ENCODE peak calls at places on chromosomes 2 and 18, in six cellular contexts. One of them, this sample, is unnamed.

GRCh38 chr2:101972621-101973434 is 18.9 kb upstream of the IL1R2 start:
- DNase-seq in AG08396: peak
- DNase-seq in heart right ventricle: no peak
- DNase-seq in NCI-H460: no peak
- DNase-seq in MV-4-11: peak
- DNase-seq in stimulated activated CD8-positive, alpha-beta memory T cell treated with anti-CD3 and anti-CD28 coated beads, Interleukin-2, amount 100 ng/mL, for 48 hours: no peak
- DNase-seq in this sample: no peak

GRCh38 chr18:23887035-23887434 is 127.5 kb upstream of the TTC39C start:
- DNase-seq in stimulated activated CD8-positive, alpha-beta memory T cell treated with anti-CD3 and anti-CD28 coated beads, Interleukin-2, amount 100 ng/mL, for 48 hours: no peak
- DNase-seq in NCI-H460: no peak
- DNase-seq in heart right ventricle: no peak
- DNase-seq in AG08396: no peak
- DNase-seq in MV-4-11: no peak
- DNase-seq in this sample: peak

GRCh38 chr2:172200495-172201085 is 97.9 kb upstream of the DLX2 start:
- DNase-seq in AG08396: peak
- DNase-seq in stimulated activated CD8-positive, alpha-beta memory T cell treated with anti-CD3 and anti-CD28 coated beads, Interleukin-2, amount 100 ng/mL, for 48 hours: no peak
- DNase-seq in heart right ventricle: no peak
- DNase-seq in MV-4-11: no peak
- DNase-seq in NCI-H460: no peak
- DNase-seq in this sample: no peak

GRCh38 chr2:234399451-234400246 is 97.2 kb downstream of the ARL4C start:
- DNase-seq in NCI-H460: no peak
- DNase-seq in heart right ventricle: no peak
- DNase-seq in stimulated activated CD8-positive, alpha-beta memory T cell treated with anti-CD3 and anti-CD28 coated beads, Interleukin-2, amount 100 ng/mL, for 48 hours: no peak
- DNase-seq in AG08396: peak
- DNase-seq in MV-4-11: no peak
- DNase-seq in this sample: no peak

GRCh38 chr2:80058562-80058961 is 246.0 kb downstream of the LRRTM1 start:
- DNase-seq in AG08396: no peak
- DNase-seq in stimulated activated CD8-positive, alpha-beta memory T cell treated with anti-CD3 and anti-CD28 coated beads, Interleukin-2, amount 100 ng/mL, for 48 hours: no peak
- DNase-seq in heart right ventricle: no peak
- DNase-seq in NCI-H460: no peak
- DNase-seq in MV-4-11: no peak
- DNase-seq in this sample: no peak

GRCh38 chr2:29314816-29315571 is 199.8 kb downstream of the CLIP4 start:
- DNase-seq in MV-4-11: peak
- DNase-seq in NCI-H460: no peak
- DNase-seq in stimulated activated CD8-positive, alpha-beta memory T cell treated with anti-CD3 and anti-CD28 coated beads, Interleukin-2, amount 100 ng/mL, for 48 hours: peak
- DNase-seq in AG08396: peak
- DNase-seq in heart right ventricle: no peak
- DNase-seq in this sample: no peak

GRCh38 chr2:176126929-176127768 is 2.4 kb upstream of the HOXD8 start:
- DNase-seq in heart right ventricle: peak
- DNase-seq in stimulated activated CD8-positive, alpha-beta memory T cell treated with anti-CD3 and anti-CD28 coated beads, Interleukin-2, amount 100 ng/mL, for 48 hours: peak
- DNase-seq in MV-4-11: peak
- DNase-seq in NCI-H460: peak
- DNase-seq in AG08396: peak
- DNase-seq in this sample: peak

GRCh38 chr2:70041666-70042065 is 45.6 kb upstream of the PCBP1 start:
- DNase-seq in stimulated activated CD8-positive, alpha-beta memory T cell treated with anti-CD3 and anti-CD28 coated beads, Interleukin-2, amount 100 ng/mL, for 48 hours: no peak
- DNase-seq in NCI-H460: no peak
- DNase-seq in MV-4-11: peak
- DNase-seq in heart right ventricle: no peak
- DNase-seq in AG08396: no peak
- DNase-seq in this sample: no peak

GRCh38 chr2:100142393-100142792 is at the start of gene AFF3:
- DNase-seq in NCI-H460: no peak
- DNase-seq in stimulated activated CD8-positive, alpha-beta memory T cell treated with anti-CD3 and anti-CD28 coated beads, Interleukin-2, amount 100 ng/mL, for 48 hours: peak
- DNase-seq in heart right ventricle: peak
- DNase-seq in AG08396: no peak
- DNase-seq in MV-4-11: peak
- DNase-seq in this sample: no peak

GRCh38 chr2:62313433-62314227 is 117.7 kb downstream of the B3GNT2 start:
- DNase-seq in NCI-H460: no peak
- DNase-seq in heart right ventricle: no peak
- DNase-seq in stimulated activated CD8-positive, alpha-beta memory T cell treated with anti-CD3 and anti-CD28 coated beads, Interleukin-2, amount 100 ng/mL, for 48 hours: no peak
- DNase-seq in AG08396: no peak
- DNase-seq in MV-4-11: no peak
- DNase-seq in this sample: no peak

GRCh38 chr18:74623047-74623816 is 25.6 kb downstream of the ZNF407 start:
- DNase-seq in stimulated activated CD8-positive, alpha-beta memory T cell treated with anti-CD3 and anti-CD28 coated beads, Interleukin-2, amount 100 ng/mL, for 48 hours: no peak
- DNase-seq in MV-4-11: no peak
- DNase-seq in AG08396: no peak
- DNase-seq in heart right ventricle: no peak
- DNase-seq in NCI-H460: no peak
- DNase-seq in this sample: no peak

GRCh38 chr2:11663427-11663826 is 6.6 kb downstream of the NTSR2 start:
- DNase-seq in AG08396: no peak
- DNase-seq in stimulated activated CD8-positive, alpha-beta memory T cell treated with anti-CD3 and anti-CD28 coated beads, Interleukin-2, amount 100 ng/mL, for 48 hours: no peak
- DNase-seq in MV-4-11: no peak
- DNase-seq in heart right ventricle: no peak
- DNase-seq in NCI-H460: no peak
- DNase-seq in this sample: no peak

GRCh38 chr2:236366049-236366387 is 101.8 kb upstream of the ASB18 start:
- DNase-seq in heart right ventricle: no peak
- DNase-seq in stimulated activated CD8-positive, alpha-beta memory T cell treated with anti-CD3 and anti-CD28 coated beads, Interleukin-2, amount 100 ng/mL, for 48 hours: no peak
- DNase-seq in MV-4-11: peak
- DNase-seq in AG08396: no peak
- DNase-seq in NCI-H460: no peak
- DNase-seq in this sample: no peak

GRCh38 chr18:29501952-29502351 is 1325.0 kb upstream of the CDH2 start:
- DNase-seq in stimulated activated CD8-positive, alpha-beta memory T cell treated with anti-CD3 and anti-CD28 coated beads, Interleukin-2, amount 100 ng/mL, for 48 hours: no peak
- DNase-seq in NCI-H460: peak
- DNase-seq in MV-4-11: no peak
- DNase-seq in AG08396: peak
- DNase-seq in heart right ventricle: no peak
- DNase-seq in this sample: no peak

GRCh38 chr2:32865399-32866068 is 81.2 kb upstream of the LTBP1 start:
- DNase-seq in NCI-H460: peak
- DNase-seq in stimulated activated CD8-positive, alpha-beta memory T cell treated with anti-CD3 and anti-CD28 coated beads, Interleukin-2, amount 100 ng/mL, for 48 hours: no peak
- DNase-seq in MV-4-11: no peak
- DNase-seq in AG08396: peak
- DNase-seq in heart right ventricle: no peak
- DNase-seq in this sample: no peak

GRCh38 chr2:27284989-27285388 is 2.8 kb downstream of the TRIM54 start:
- DNase-seq in MV-4-11: no peak
- DNase-seq in NCI-H460: no peak
- DNase-seq in heart right ventricle: no peak
- DNase-seq in AG08396: no peak
- DNase-seq in stimulated activated CD8-positive, alpha-beta memory T cell treated with anti-CD3 and anti-CD28 coated beads, Interleukin-2, amount 100 ng/mL, for 48 hours: no peak
- DNase-seq in this sample: no peak

GRCh38 chr2:150644298-150645067 is 157.0 kb upstream of the RND3 start:
- DNase-seq in MV-4-11: no peak
- DNase-seq in NCI-H460: no peak
- DNase-seq in stimulated activated CD8-positive, alpha-beta memory T cell treated with anti-CD3 and anti-CD28 coated beads, Interleukin-2, amount 100 ng/mL, for 48 hours: no peak
- DNase-seq in heart right ventricle: no peak
- DNase-seq in AG08396: peak
- DNase-seq in this sample: no peak

GRCh38 chr2:33153008-33153407 is 206.3 kb downstream of the LTBP1 start:
- DNase-seq in MV-4-11: peak
- DNase-seq in NCI-H460: no peak
- DNase-seq in AG08396: peak
- DNase-seq in heart right ventricle: no peak
- DNase-seq in stimulated activated CD8-positive, alpha-beta memory T cell treated with anti-CD3 and anti-CD28 coated beads, Interleukin-2, amount 100 ng/mL, for 48 hours: no peak
- DNase-seq in this sample: no peak

GRCh38 chr2:62685986-62686625 is 19.4 kb upstream of the EHBP1 start:
- DNase-seq in heart right ventricle: no peak
- DNase-seq in stimulated activated CD8-positive, alpha-beta memory T cell treated with anti-CD3 and anti-CD28 coated beads, Interleukin-2, amount 100 ng/mL, for 48 hours: no peak
- DNase-seq in AG08396: no peak
- DNase-seq in MV-4-11: no peak
- DNase-seq in NCI-H460: no peak
- DNase-seq in this sample: no peak

GRCh38 chr2:95698166-95698565 is 106.4 kb downstream of the TRIM43 start:
- DNase-seq in NCI-H460: no peak
- DNase-seq in stimulated activated CD8-positive, alpha-beta memory T cell treated with anti-CD3 and anti-CD28 coated beads, Interleukin-2, amount 100 ng/mL, for 48 hours: no peak
- DNase-seq in AG08396: no peak
- DNase-seq in MV-4-11: no peak
- DNase-seq in heart right ventricle: no peak
- DNase-seq in this sample: no peak

GRCh38 chr2:44942304-44943030 is 965 bp downstream of the SIX3 start:
- DNase-seq in NCI-H460: no peak
- DNase-seq in stimulated activated CD8-positive, alpha-beta memory T cell treated with anti-CD3 and anti-CD28 coated beads, Interleukin-2, amount 100 ng/mL, for 48 hours: no peak
- DNase-seq in heart right ventricle: no peak
- DNase-seq in AG08396: no peak
- DNase-seq in MV-4-11: no peak
- DNase-seq in this sample: no peak

GRCh38 chr2:71891155-71891554 is 256.5 kb downstream of the CYP26B1 start:
- DNase-seq in MV-4-11: no peak
- DNase-seq in stimulated activated CD8-positive, alpha-beta memory T cell treated with anti-CD3 and anti-CD28 coated beads, Interleukin-2, amount 100 ng/mL, for 48 hours: no peak
- DNase-seq in AG08396: no peak
- DNase-seq in NCI-H460: no peak
- DNase-seq in heart right ventricle: no peak
- DNase-seq in this sample: no peak

GRCh38 chr2:74865770-74866674 is 32.1 kb downstream of the HK2 start:
- DNase-seq in heart right ventricle: no peak
- DNase-seq in stimulated activated CD8-positive, alpha-beta memory T cell treated with anti-CD3 and anti-CD28 coated beads, Interleukin-2, amount 100 ng/mL, for 48 hours: no peak
- DNase-seq in NCI-H460: no peak
- DNase-seq in MV-4-11: no peak
- DNase-seq in AG08396: no peak
- DNase-seq in this sample: no peak

GRCh38 chr2:113160962-113161361 is 12.8 kb upstream of the PSD4 start:
- DNase-seq in NCI-H460: no peak
- DNase-seq in AG08396: no peak
- DNase-seq in stimulated activated CD8-positive, alpha-beta memory T cell treated with anti-CD3 and anti-CD28 coated beads, Interleukin-2, amount 100 ng/mL, for 48 hours: no peak
- DNase-seq in heart right ventricle: no peak
- DNase-seq in MV-4-11: no peak
- DNase-seq in this sample: no peak

GRCh38 chr18:6009751-6010150 is 114.4 kb upstream of the TMEM200C start:
- DNase-seq in NCI-H460: no peak
- DNase-seq in MV-4-11: no peak
- DNase-seq in heart right ventricle: no peak
- DNase-seq in AG08396: peak
- DNase-seq in stimulated activated CD8-positive, alpha-beta memory T cell treated with anti-CD3 and anti-CD28 coated beads, Interleukin-2, amount 100 ng/mL, for 48 hours: no peak
- DNase-seq in this sample: no peak

GRCh38 chr18:45014047-45014501 is 333.4 kb downstream of the SETBP1 start:
- DNase-seq in NCI-H460: peak
- DNase-seq in MV-4-11: no peak
- DNase-seq in heart right ventricle: no peak
- DNase-seq in AG08396: peak
- DNase-seq in stimulated activated CD8-positive, alpha-beta memory T cell treated with anti-CD3 and anti-CD28 coated beads, Interleukin-2, amount 100 ng/mL, for 48 hours: no peak
- DNase-seq in this sample: no peak

GRCh38 chr2:95043300-95043786 is 17.8 kb downstream of the MAL start:
- DNase-seq in AG08396: peak
- DNase-seq in MV-4-11: no peak
- DNase-seq in heart right ventricle: peak
- DNase-seq in stimulated activated CD8-positive, alpha-beta memory T cell treated with anti-CD3 and anti-CD28 coated beads, Interleukin-2, amount 100 ng/mL, for 48 hours: no peak
- DNase-seq in NCI-H460: no peak
- DNase-seq in this sample: no peak

GRCh38 chr2:117562654-117563053 is 251.8 kb upstream of the DDX18 start:
- DNase-seq in heart right ventricle: no peak
- DNase-seq in MV-4-11: no peak
- DNase-seq in NCI-H460: no peak
- DNase-seq in AG08396: no peak
- DNase-seq in stimulated activated CD8-positive, alpha-beta memory T cell treated with anti-CD3 and anti-CD28 coated beads, Interleukin-2, amount 100 ng/mL, for 48 hours: no peak
- DNase-seq in this sample: no peak

GRCh38 chr2:45797451-45798230 is 146.2 kb downstream of the PRKCE start:
- DNase-seq in stimulated activated CD8-positive, alpha-beta memory T cell treated with anti-CD3 and anti-CD28 coated beads, Interleukin-2, amount 100 ng/mL, for 48 hours: no peak
- DNase-seq in AG08396: no peak
- DNase-seq in NCI-H460: no peak
- DNase-seq in heart right ventricle: no peak
- DNase-seq in MV-4-11: no peak
- DNase-seq in this sample: no peak